ENCODE peak calls at places on chromosomes 6 and 20, in seven cellular contexts. One of them, this sample, is unnamed.

GRCh38 chr6:76275746-76276145 is 203.3 kb upstream of the IMPG1 start:
- DNase-seq in foreskin fibroblast: no peak
- DNase-seq in thyroid gland: no peak
- DNase-seq in PC-3: peak
- DNase-seq in IMR-90: no peak
- DNase-seq in fibroblast of mammary gland: no peak
- DNase-seq in fibroblast of lung: no peak
- DNase-seq in this sample: no peak

GRCh38 chr6:39416728-39417127 is 94.2 kb upstream of the KCNK16 start:
- DNase-seq in foreskin fibroblast: peak
- DNase-seq in fibroblast of lung: peak
- DNase-seq in PC-3: peak
- DNase-seq in fibroblast of mammary gland: peak
- DNase-seq in thyroid gland: no peak
- DNase-seq in IMR-90: peak
- DNase-seq in this sample: no peak

GRCh38 chr6:2739335-2739734 is 11.4 kb downstream of the MYLK4 start:
- DNase-seq in thyroid gland: no peak
- DNase-seq in foreskin fibroblast: peak
- DNase-seq in fibroblast of lung: peak
- DNase-seq in PC-3: peak
- DNase-seq in fibroblast of mammary gland: peak
- DNase-seq in IMR-90: peak
- DNase-seq in this sample: no peak

GRCh38 chr20:10610266-10610665 is 63.5 kb downstream of the JAG1 start:
- DNase-seq in PC-3: no peak
- DNase-seq in fibroblast of lung: no peak
- DNase-seq in thyroid gland: no peak
- DNase-seq in IMR-90: no peak
- DNase-seq in fibroblast of mammary gland: no peak
- DNase-seq in foreskin fibroblast: no peak
- DNase-seq in this sample: no peak

GRCh38 chr6:81228912-81229540 is 523.5 kb downstream of the TENT5A start:
- DNase-seq in thyroid gland: no peak
- DNase-seq in IMR-90: peak
- DNase-seq in foreskin fibroblast: peak
- DNase-seq in PC-3: no peak
- DNase-seq in fibroblast of lung: peak
- DNase-seq in fibroblast of mammary gland: peak
- DNase-seq in this sample: no peak

GRCh38 chr6:108748063-108748462 is 100.2 kb upstream of the ARMC2 start:
- DNase-seq in PC-3: peak
- DNase-seq in fibroblast of lung: peak
- DNase-seq in IMR-90: peak
- DNase-seq in thyroid gland: no peak
- DNase-seq in fibroblast of mammary gland: no peak
- DNase-seq in foreskin fibroblast: peak
- DNase-seq in this sample: no peak

GRCh38 chr20:49741940-49742339 is 28.3 kb upstream of the B4GALT5 start:
- DNase-seq in thyroid gland: no peak
- DNase-seq in fibroblast of mammary gland: no peak
- DNase-seq in fibroblast of lung: no peak
- DNase-seq in foreskin fibroblast: no peak
- DNase-seq in PC-3: no peak
- DNase-seq in IMR-90: no peak
- DNase-seq in this sample: no peak

GRCh38 chr20:45039470-45039811 is 61.5 kb downstream of the KCNS1 start:
- DNase-seq in foreskin fibroblast: no peak
- DNase-seq in fibroblast of mammary gland: no peak
- DNase-seq in fibroblast of lung: no peak
- DNase-seq in thyroid gland: no peak
- DNase-seq in PC-3: no peak
- DNase-seq in IMR-90: no peak
- DNase-seq in this sample: no peak

GRCh38 chr20:61925555-61926252 is 140.0 kb downstream of the TAF4 start:
- DNase-seq in IMR-90: peak
- DNase-seq in fibroblast of mammary gland: peak
- DNase-seq in thyroid gland: no peak
- DNase-seq in PC-3: peak
- DNase-seq in foreskin fibroblast: peak
- DNase-seq in fibroblast of lung: peak
- DNase-seq in this sample: no peak

GRCh38 chr6:37643851-37644672 is 53.6 kb downstream of the MDGA1 start:
- DNase-seq in fibroblast of mammary gland: no peak
- DNase-seq in foreskin fibroblast: no peak
- DNase-seq in thyroid gland: no peak
- DNase-seq in IMR-90: peak
- DNase-seq in PC-3: no peak
- DNase-seq in fibroblast of lung: no peak
- DNase-seq in this sample: no peak

GRCh38 chr20:38172344-38172743 is 7.3 kb upstream of the TGM2 start:
- DNase-seq in IMR-90: peak
- DNase-seq in fibroblast of mammary gland: no peak
- DNase-seq in fibroblast of lung: peak
- DNase-seq in foreskin fibroblast: no peak
- DNase-seq in thyroid gland: no peak
- DNase-seq in PC-3: peak
- DNase-seq in this sample: no peak

GRCh38 chr6:33613146-33613793 is 7.9 kb upstream of the ITPR3 start:
- DNase-seq in fibroblast of mammary gland: peak
- DNase-seq in foreskin fibroblast: peak
- DNase-seq in thyroid gland: no peak
- DNase-seq in PC-3: no peak
- DNase-seq in IMR-90: peak
- DNase-seq in fibroblast of lung: peak
- DNase-seq in this sample: no peak

GRCh38 chr6:140020207-140020791 is 645.9 kb upstream of the CITED2 start:
- DNase-seq in fibroblast of mammary gland: no peak
- DNase-seq in PC-3: no peak
- DNase-seq in IMR-90: no peak
- DNase-seq in fibroblast of lung: no peak
- DNase-seq in thyroid gland: no peak
- DNase-seq in foreskin fibroblast: no peak
- DNase-seq in this sample: no peak

GRCh38 chr6:134058622-134059366 is 6.4 kb upstream of the SLC2A12 start:
- DNase-seq in PC-3: no peak
- DNase-seq in foreskin fibroblast: no peak
- DNase-seq in IMR-90: peak
- DNase-seq in fibroblast of lung: peak
- DNase-seq in fibroblast of mammary gland: no peak
- DNase-seq in thyroid gland: no peak
- DNase-seq in this sample: no peak

GRCh38 chr6:499617-500016 is 108.1 kb downstream of the IRF4 start:
- DNase-seq in foreskin fibroblast: no peak
- DNase-seq in thyroid gland: no peak
- DNase-seq in IMR-90: no peak
- DNase-seq in fibroblast of lung: no peak
- DNase-seq in PC-3: no peak
- DNase-seq in fibroblast of mammary gland: no peak
- DNase-seq in this sample: no peak

GRCh38 chr6:71537717-71538116 is 249.1 kb downstream of the OGFRL1 start:
- DNase-seq in fibroblast of lung: peak
- DNase-seq in foreskin fibroblast: peak
- DNase-seq in thyroid gland: no peak
- DNase-seq in fibroblast of mammary gland: peak
- DNase-seq in IMR-90: peak
- DNase-seq in PC-3: peak
- DNase-seq in this sample: no peak

GRCh38 chr20:6039766-6040165 is 14.1 kb downstream of the LRRN4 start:
- DNase-seq in PC-3: no peak
- DNase-seq in IMR-90: no peak
- DNase-seq in fibroblast of lung: no peak
- DNase-seq in foreskin fibroblast: no peak
- DNase-seq in fibroblast of mammary gland: no peak
- DNase-seq in thyroid gland: no peak
- DNase-seq in this sample: no peak

GRCh38 chr6:97726378-97726777 is 443.4 kb upstream of the MMS22L start:
- DNase-seq in thyroid gland: no peak
- DNase-seq in IMR-90: no peak
- DNase-seq in foreskin fibroblast: peak
- DNase-seq in fibroblast of mammary gland: no peak
- DNase-seq in fibroblast of lung: peak
- DNase-seq in PC-3: peak
- DNase-seq in this sample: no peak

GRCh38 chr6:129331450-129332138 is 378.4 kb downstream of the ARHGAP18 start:
- DNase-seq in PC-3: peak
- DNase-seq in foreskin fibroblast: peak
- DNase-seq in IMR-90: peak
- DNase-seq in fibroblast of lung: peak
- DNase-seq in thyroid gland: no peak
- DNase-seq in fibroblast of mammary gland: peak
- DNase-seq in this sample: no peak

GRCh38 chr6:88287696-88288095 is 121.5 kb upstream of the CNR1 start:
- DNase-seq in foreskin fibroblast: no peak
- DNase-seq in fibroblast of mammary gland: peak
- DNase-seq in thyroid gland: no peak
- DNase-seq in IMR-90: no peak
- DNase-seq in PC-3: no peak
- DNase-seq in fibroblast of lung: no peak
- DNase-seq in this sample: no peak

GRCh38 chr6:56638760-56639159 is 3.9 kb downstream of the DST start:
- DNase-seq in fibroblast of mammary gland: no peak
- DNase-seq in fibroblast of lung: no peak
- DNase-seq in thyroid gland: no peak
- DNase-seq in IMR-90: no peak
- DNase-seq in PC-3: no peak
- DNase-seq in foreskin fibroblast: no peak
- DNase-seq in this sample: no peak

DNA sequence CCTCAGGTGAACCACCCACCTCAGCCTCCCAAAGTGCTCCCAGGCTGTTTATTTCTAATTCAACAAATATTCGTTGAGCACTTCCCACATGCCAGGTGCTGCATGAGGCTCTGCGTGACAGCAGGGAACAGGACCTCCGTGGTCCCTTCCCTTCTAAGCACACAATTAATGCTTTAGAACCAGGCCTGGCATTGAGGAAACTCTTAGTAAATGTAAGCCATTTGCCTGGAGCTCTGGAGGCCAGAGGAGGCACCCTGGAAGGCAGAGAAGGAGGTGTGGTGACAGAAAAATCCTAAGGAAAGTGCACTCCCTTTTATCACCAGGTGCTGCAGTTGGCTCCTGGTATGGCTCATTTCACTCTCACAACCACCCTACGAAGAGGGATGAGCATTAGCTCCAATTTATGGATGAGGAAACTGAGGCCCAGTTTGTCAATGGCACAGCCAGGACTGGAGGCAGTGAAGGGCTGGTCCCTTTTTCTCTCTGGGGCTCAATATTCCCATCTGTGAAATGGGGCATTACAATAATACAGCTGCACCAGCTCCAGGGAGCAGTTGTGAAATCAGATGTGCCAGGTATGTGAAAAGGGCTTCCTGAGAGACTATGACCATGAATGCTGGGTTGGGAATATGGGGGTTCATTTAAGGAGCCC is 8.1 kb upstream of the ID1 start:
- DNase-seq in foreskin fibroblast: peak
- DNase-seq in thyroid gland: peak
- DNase-seq in PC-3: no peak
- DNase-seq in fibroblast of lung: no peak
- DNase-seq in IMR-90: no peak
- DNase-seq in fibroblast of mammary gland: no peak
- DNase-seq in this sample: no peak
- TF ChIP-seq CTCF in foreskin fibroblast: no peak
- TF ChIP-seq CTCF in thyroid gland: no peak
- TF ChIP-seq CTCF in PC-3: no peak
- TF ChIP-seq CTCF in fibroblast of lung: no peak
- TF ChIP-seq CTCF in IMR-90: no peak
- TF ChIP-seq CTCF in fibroblast of mammary gland: no peak
- TF ChIP-seq CTCF in this sample: no peak

GRCh38 chr20:53159144-53159543 is 187.0 kb downstream of the TSHZ2 start:
- DNase-seq in thyroid gland: no peak
- DNase-seq in fibroblast of mammary gland: peak
- DNase-seq in fibroblast of lung: no peak
- DNase-seq in foreskin fibroblast: no peak
- DNase-seq in IMR-90: no peak
- DNase-seq in PC-3: no peak
- DNase-seq in this sample: no peak
- TF ChIP-seq CTCF in thyroid gland: no peak
- TF ChIP-seq CTCF in fibroblast of mammary gland: no peak
- TF ChIP-seq CTCF in fibroblast of lung: no peak
- TF ChIP-seq CTCF in foreskin fibroblast: no peak
- TF ChIP-seq CTCF in IMR-90: no peak
- TF ChIP-seq CTCF in PC-3: no peak
- TF ChIP-seq CTCF in this sample: no peak

DNA sequence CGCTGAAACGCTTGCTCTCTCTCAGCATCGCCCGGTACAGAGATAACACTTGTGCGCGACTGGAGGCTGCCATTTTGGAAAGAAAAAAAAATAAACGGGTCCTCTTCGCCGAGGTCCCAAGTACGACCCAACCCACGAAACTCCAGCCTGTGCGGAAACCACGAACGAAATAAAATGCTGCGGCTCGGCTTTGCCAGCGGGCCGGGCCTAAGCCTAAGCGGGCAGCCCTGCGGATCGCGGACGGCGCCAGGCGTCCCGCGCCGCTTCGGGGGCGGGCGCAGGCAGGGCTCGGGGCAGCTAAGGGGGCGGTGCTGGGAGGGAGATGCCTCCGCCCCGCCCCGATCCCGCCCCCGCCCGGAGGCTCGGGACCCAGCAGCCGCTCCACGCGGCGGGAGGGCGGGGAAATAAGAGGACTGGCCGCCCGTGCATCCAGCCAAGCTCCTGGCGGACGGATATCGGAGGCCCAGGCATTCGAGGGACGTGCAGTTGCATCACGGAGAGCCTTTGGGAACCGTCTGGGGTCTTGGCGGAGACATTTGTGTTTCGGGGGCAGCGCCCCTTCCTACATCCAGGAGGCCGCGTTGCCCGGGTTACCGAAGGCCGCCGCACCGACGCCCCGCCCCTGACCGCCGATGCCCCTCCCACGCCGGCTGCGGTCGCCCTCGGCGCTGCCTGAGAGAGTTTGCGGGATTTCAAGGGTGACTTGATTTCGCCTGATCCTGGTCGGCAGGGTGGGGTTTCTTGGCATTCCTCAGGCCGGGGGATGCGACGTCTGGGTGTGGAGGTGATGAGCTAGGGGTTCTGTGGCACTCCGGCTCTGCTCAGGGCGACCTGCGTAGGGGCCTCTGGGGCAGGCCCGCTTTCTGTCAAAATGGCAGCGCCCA is at the start of the genes FARS2 and LYRM4:
- DNase-seq in IMR-90: peak
- DNase-seq in thyroid gland: peak
- DNase-seq in fibroblast of mammary gland: peak
- DNase-seq in fibroblast of lung: peak
- DNase-seq in foreskin fibroblast: peak
- DNase-seq in PC-3: peak
- DNase-seq in this sample: peak
- TF ChIP-seq CTCF in IMR-90: peak
- TF ChIP-seq CTCF in thyroid gland: no peak
- TF ChIP-seq CTCF in fibroblast of mammary gland: peak
- TF ChIP-seq CTCF in fibroblast of lung: no peak
- TF ChIP-seq CTCF in foreskin fibroblast: peak
- TF ChIP-seq CTCF in PC-3: no peak
- TF ChIP-seq CTCF in this sample: no peak

GRCh38 chr20:19802492-19803158 is 44.6 kb downstream of the RIN2 start:
- DNase-seq in fibroblast of mammary gland: no peak
- DNase-seq in IMR-90: peak
- DNase-seq in foreskin fibroblast: no peak
- DNase-seq in PC-3: peak
- DNase-seq in fibroblast of lung: peak
- DNase-seq in thyroid gland: peak
- DNase-seq in this sample: no peak
- TF ChIP-seq CTCF in fibroblast of mammary gland: no peak
- TF ChIP-seq CTCF in IMR-90: peak
- TF ChIP-seq CTCF in foreskin fibroblast: no peak
- TF ChIP-seq CTCF in PC-3: peak
- TF ChIP-seq CTCF in fibroblast of lung: peak
- TF ChIP-seq CTCF in thyroid gland: no peak
- TF ChIP-seq CTCF in this sample: peak

GRCh38 chr6:46490425-46491200 is 636 bp downstream of the RCAN2 start:
- DNase-seq in IMR-90: no peak
- DNase-seq in fibroblast of lung: no peak
- DNase-seq in PC-3: no peak
- DNase-seq in thyroid gland: peak
- DNase-seq in foreskin fibroblast: peak
- DNase-seq in fibroblast of mammary gland: no peak
- DNase-seq in this sample: no peak
- TF ChIP-seq CTCF in IMR-90: no peak
- TF ChIP-seq CTCF in fibroblast of lung: peak
- TF ChIP-seq CTCF in PC-3: peak
- TF ChIP-seq CTCF in thyroid gland: no peak
- TF ChIP-seq CTCF in foreskin fibroblast: peak
- TF ChIP-seq CTCF in fibroblast of mammary gland: peak
- TF ChIP-seq CTCF in this sample: peak

This sample was measured in D721Med.